ENCODE peak calls at places on chromosome 14, in nine cellular contexts. L is anterior cingulate cortex; X is stimulated activated CD4-positive, alpha-beta T cell treated with anti-CD3 and anti-CD28 coated beads, Interleukin-12 subunit alpha, Interleukin-12 subunit beta, amount 100 ng/mL, for 4 hours; H is NCI-H460; E is stimulated activated CD8-positive, alpha-beta memory T cell treated with anti-CD3 and anti-CD28 coated beads, Interleukin-4, amount 100 ng/mL, for 1 hour; F is endothelial cell; O is PC-3; S is HT-29; R is Right ventricle myocardium inferior. Q is an unnamed sample.

GRCh38 chr14:77260199-77260598 is 10.8 kb downstream of the NGB start:
- DNase-seq in L (no peak), X (no peak), H (no peak), E (no peak), F (no peak), O (no peak), S (no peak), R (no peak), Q (no peak)

GRCh38 chr14:106107703-106108102 is 581.3 kb downstream of the TMEM121 start:
- DNase-seq in L (no peak), X (no peak), H (no peak), E (no peak), F (no peak), O (no peak), S (no peak), R (no peak), Q (no peak)

GRCh38 chr14:51448831-51449665 is 202.7 kb upstream of the FRMD6 start:
- DNase-seq in L (no peak), X (no peak), H (no peak), E (no peak), F (no peak), O (no peak), S (no peak), R (no peak), Q (no peak)

GRCh38 chr14:89986475-89986874 is 30.7 kb downstream of the TDP1 start:
- DNase-seq in L (no peak), X (no peak), H (no peak), E (no peak), F (no peak), O (no peak), S (no peak), R (no peak), Q (no peak)

GRCh38 chr14:100891051-100891450 is 12.5 kb downstream of the RTL1 start:
- DNase-seq in L (no peak), X (no peak), H (no peak), E (no peak), F (no peak), O (no peak), S (no peak), R (no peak), Q (no peak)

GRCh38 chr14:22478670-22479069 is 110.4 kb downstream of the DAD1 start:
- DNase-seq in L (no peak), X (no peak), H (no peak), E (no peak), F (no peak), O (no peak), S (no peak), R (no peak), Q (no peak)

GRCh38 chr14:49769171-49769570 is 1.2 kb downstream of the KLHDC2 start:
- DNase-seq in L (no peak), X (no peak), H (no peak), E (no peak), F (no peak), O (peak), S (peak), R (no peak), Q (no peak)

GRCh38 chr14:26597136-26598080 is at the start of gene NOVA1:
- DNase-seq in L (peak), X (no peak), H (no peak), E (no peak), F (peak), O (no peak), S (peak), R (peak), Q (no peak)

GRCh38 chr14:100098171-100098570 is 32.9 kb downstream of the EVL start:
- DNase-seq in L (no peak), X (no peak), H (no peak), E (no peak), F (no peak), O (no peak), S (no peak), R (no peak), Q (no peak)

GRCh38 chr14:41663478-41663845 is 56.8 kb downstream of the LRFN5 start:
- DNase-seq in L (no peak), X (no peak), H (no peak), E (no peak), F (no peak), O (peak), S (no peak), R (no peak), Q (no peak)

GRCh38 chr14:44846232-44846824 is 115.4 kb downstream of the KLHL28 start:
- DNase-seq in L (no peak), X (no peak), H (peak), E (no peak), F (peak), O (peak), S (peak), R (no peak), Q (no peak)

GRCh38 chr14:105119410-105120025 is 49.1 kb downstream of the JAG2 start:
- DNase-seq in L (no peak), X (no peak), H (no peak), E (no peak), F (no peak), O (no peak), S (no peak), R (peak), Q (no peak)

GRCh38 chr14:95460647-95461478 is 55.6 kb downstream of the SYNE3 start:
- DNase-seq in L (peak), X (no peak), H (peak), E (no peak), F (peak), O (peak), S (peak), R (no peak), Q (no peak)

GRCh38 chr14:95765016-95765415 is 51.1 kb upstream of the TCL1A start:
- DNase-seq in L (no peak), X (no peak), H (no peak), E (no peak), F (no peak), O (no peak), S (no peak), R (no peak), Q (no peak)

GRCh38 chr14:68551045-68551683 is 241.7 kb downstream of the ZFP36L1 start:
- DNase-seq in L (no peak), X (no peak), H (no peak), E (no peak), F (no peak), O (no peak), S (no peak), R (no peak), Q (no peak)

GRCh38 chr14:67187826-67188225 is 1.4 kb upstream of the GARIN2 start:
- DNase-seq in L (no peak), X (no peak), H (no peak), E (no peak), F (no peak), O (peak), S (peak), R (no peak), Q (no peak)

Q was measured in stimulated activated naive B cell treated with anti-CD40 and anti-IgM and Interleukin-4, amounts not matched to agents 10 μg/mL and 1 μg/mL and 100 μg/mL, for 72 hours.